ENCODE peak calls at places on chromosomes 3 and 15, in four cellular contexts. V is foreskin fibroblast, N is BE2C, T is lower leg skin. I is an unnamed sample.

GRCh38 chr3:46484911-46485696 is 12.7 kb upstream of the RTP3 start:
- DNase-seq in V (no peak), N (no peak), T (no peak), I (no peak)

GRCh38 chr3:63934041-63934440 is 21.9 kb upstream of the SCAANT1 start:
- DNase-seq in V (no peak), N (no peak), T (no peak), I (no peak)

GRCh38 chr3:154972951-154973350 is 107.2 kb upstream of the MME start:
- DNase-seq in V (no peak), N (no peak), T (no peak), I (no peak)

GRCh38 chr15:41940441-41940857 is 31.9 kb downstream of the EHD4 start:
- DNase-seq in V (peak), N (no peak), T (no peak), I (no peak)

GRCh38 chr3:187738400-187739124 is 6.7 kb downstream of the BCL6 start:
- DNase-seq in V (peak), N (peak), T (peak), I (peak)

GRCh38 chr15:59792359-59792758 is 103.2 kb upstream of the BNIP2 start:
- DNase-seq in V (no peak), N (no peak), T (no peak), I (no peak)

GRCh38 chr3:59432676-59433075 is 382.9 kb upstream of the CFAP20DC start:
- DNase-seq in V (no peak), N (no peak), T (no peak), I (no peak)

GRCh38 chr15:83108266-83109219 is 1.1 kb downstream of the TM6SF1 start:
- DNase-seq in V (no peak), N (peak), T (peak), I (no peak)

GRCh38 chr3:18679226-18679625 is 254.1 kb upstream of the SATB1 start:
- DNase-seq in V (no peak), N (no peak), T (no peak), I (no peak)

GRCh38 chr3:2870714-2871353 is 239.3 kb downstream of the IL5RA start:
- DNase-seq in V (no peak), N (no peak), T (no peak), I (no peak)

DNA sequence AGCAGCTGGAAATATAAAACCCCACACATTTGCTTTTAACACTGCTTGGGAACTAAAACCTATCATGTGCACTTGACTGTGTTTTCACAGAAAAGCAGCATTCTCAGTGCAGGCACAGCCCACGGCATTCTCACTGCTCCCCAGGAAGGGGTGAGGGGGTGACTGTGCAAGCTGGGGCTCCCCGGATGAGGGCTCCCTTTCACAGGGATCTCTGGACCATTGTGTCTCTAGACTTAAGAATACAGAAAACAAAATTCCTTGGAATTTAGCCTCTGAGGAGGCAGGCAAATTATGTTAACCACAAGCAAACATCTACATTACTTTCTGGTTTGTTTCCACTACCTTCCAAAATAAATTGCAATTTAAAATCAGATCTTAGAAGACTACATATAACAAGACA is 100.3 kb downstream of the FSIP1 start:
- DNase-seq in V (no peak), N (no peak), T (no peak), I (no peak)
- TF ChIP-seq CTCF in V (no peak), N (no peak), T (no peak), I (no peak)

GRCh38 chr3:171640520-171641412 is 169.5 kb downstream of the PLD1 start:
- DNase-seq in V (peak), N (no peak), T (no peak), I (peak)
- TF ChIP-seq CTCF in V (peak), N (peak), T (no peak), I (peak)

GRCh38 chr3:126746395-126747177 is 42.5 kb downstream of the CHCHD6 start:
- DNase-seq in V (peak), N (peak), T (no peak), I (no peak)
- TF ChIP-seq CTCF in V (no peak), N (peak), T (no peak), I (no peak)

DNA sequence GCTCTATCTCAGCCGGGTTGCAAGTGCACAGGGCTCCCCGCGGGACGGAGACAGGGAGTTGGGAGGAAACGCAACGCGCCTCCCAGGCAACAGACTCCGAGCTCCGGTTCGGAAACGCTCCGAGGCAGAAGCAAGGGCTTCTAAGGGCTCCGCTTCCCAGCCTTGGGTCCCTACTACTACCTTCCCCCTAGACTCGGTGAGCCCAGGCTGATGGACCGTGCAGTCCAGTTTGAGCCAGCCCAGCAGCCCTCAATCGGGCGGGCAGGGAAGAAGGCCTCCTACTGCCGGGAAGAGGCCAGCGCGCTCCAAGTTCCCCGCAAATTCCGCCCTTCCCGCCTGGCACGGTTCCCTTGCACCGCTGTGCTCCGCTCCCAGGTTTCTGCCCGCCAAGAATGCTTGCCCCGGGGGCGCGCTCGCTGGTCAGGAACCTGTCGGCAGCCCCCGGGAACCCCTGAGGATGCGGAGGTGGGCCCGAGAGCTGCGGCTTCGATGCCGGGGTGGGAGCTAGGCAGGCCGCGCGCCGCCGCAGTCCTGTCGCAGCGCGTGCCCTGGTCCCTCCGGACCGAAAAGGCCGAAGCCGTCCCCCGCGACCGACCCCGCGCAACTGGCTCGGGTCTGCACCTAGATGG is 728 bp downstream of the TRANK1 start:
- DNase-seq in V (peak), N (peak), T (peak), I (no peak)
- TF ChIP-seq CTCF in V (no peak), N (no peak), T (no peak), I (peak)